ENCODE peak calls at places on chromosomes 6 and 20, in ten cellular contexts. One of them, this sample, is unnamed.

GRCh38 chr6:111605100-111605748 is 454 bp downstream of the TRAF3IP2 start:
- DNase-seq in heart right ventricle: peak; percentile 73
- DNase-seq in cardiac fibroblast: peak; percentile 97
- DNase-seq in transverse colon: peak; percentile 64
- DNase-seq in fibroblast of the aortic adventitia: peak; percentile 98
- DNase-seq in fibroblast of pulmonary artery: peak; percentile 97
- DNase-seq in choroid plexus epithelial cell: peak; percentile 92
- DNase-seq in thoracic aorta: peak; percentile 46
- DNase-seq in psoas muscle: peak; percentile 92
- DNase-seq in left ventricle myocardium inferior: peak; percentile 81
- DNase-seq in this sample: peak; percentile 92

GRCh38 chr20:31602779-31603441 is 2.2 kb upstream of the ID1 start:
- DNase-seq in cardiac fibroblast: peak; percentile 69
- DNase-seq in fibroblast of the aortic adventitia: peak; percentile 40
- DNase-seq in transverse colon: peak; percentile 44
- DNase-seq in choroid plexus epithelial cell: peak; percentile 88
- DNase-seq in heart right ventricle: no peak
- DNase-seq in thoracic aorta: no peak
- DNase-seq in fibroblast of pulmonary artery: peak; percentile 80
- DNase-seq in psoas muscle: no peak
- DNase-seq in left ventricle myocardium inferior: no peak
- DNase-seq in this sample: no peak

GRCh38 chr6:136764522-136764993 is 27.7 kb downstream of the MAP3K5 start:
- DNase-seq in heart right ventricle: no peak
- DNase-seq in left ventricle myocardium inferior: no peak
- DNase-seq in transverse colon: no peak
- DNase-seq in psoas muscle: no peak
- DNase-seq in thoracic aorta: no peak
- DNase-seq in fibroblast of the aortic adventitia: no peak
- DNase-seq in fibroblast of pulmonary artery: no peak
- DNase-seq in choroid plexus epithelial cell: no peak
- DNase-seq in cardiac fibroblast: no peak
- DNase-seq in this sample: no peak

GRCh38 chr6:116329156-116329555 is 41.6 kb upstream of the DSE start:
- DNase-seq in thoracic aorta: no peak
- DNase-seq in left ventricle myocardium inferior: no peak
- DNase-seq in cardiac fibroblast: peak; percentile 41
- DNase-seq in fibroblast of the aortic adventitia: no peak
- DNase-seq in heart right ventricle: no peak
- DNase-seq in transverse colon: no peak
- DNase-seq in choroid plexus epithelial cell: peak; percentile 59
- DNase-seq in psoas muscle: no peak
- DNase-seq in fibroblast of pulmonary artery: no peak
- DNase-seq in this sample: no peak

GRCh38 chr6:165649701-165650137 is 13.3 kb downstream of the PDE10A start:
- DNase-seq in thoracic aorta: no peak
- DNase-seq in choroid plexus epithelial cell: peak; percentile 83
- DNase-seq in fibroblast of the aortic adventitia: peak; percentile 97
- DNase-seq in psoas muscle: no peak
- DNase-seq in left ventricle myocardium inferior: no peak
- DNase-seq in cardiac fibroblast: peak; percentile 95
- DNase-seq in fibroblast of pulmonary artery: peak; percentile 97
- DNase-seq in heart right ventricle: peak; percentile 50
- DNase-seq in transverse colon: no peak
- DNase-seq in this sample: no peak

GRCh38 chr6:153357391-153357790 is 226.3 kb upstream of the RGS17 start:
- DNase-seq in psoas muscle: no peak
- DNase-seq in fibroblast of pulmonary artery: no peak
- DNase-seq in choroid plexus epithelial cell: no peak
- DNase-seq in thoracic aorta: no peak
- DNase-seq in heart right ventricle: no peak
- DNase-seq in fibroblast of the aortic adventitia: no peak
- DNase-seq in left ventricle myocardium inferior: no peak
- DNase-seq in cardiac fibroblast: no peak
- DNase-seq in transverse colon: no peak
- DNase-seq in this sample: no peak

GRCh38 chr6:105014448-105014847 is 57.5 kb downstream of the LIN28B start:
- DNase-seq in transverse colon: no peak
- DNase-seq in heart right ventricle: no peak
- DNase-seq in left ventricle myocardium inferior: no peak
- DNase-seq in cardiac fibroblast: no peak
- DNase-seq in fibroblast of the aortic adventitia: no peak
- DNase-seq in thoracic aorta: no peak
- DNase-seq in psoas muscle: no peak
- DNase-seq in choroid plexus epithelial cell: no peak
- DNase-seq in fibroblast of pulmonary artery: no peak
- DNase-seq in this sample: no peak

GRCh38 chr6:47413752-47414516 is 63.7 kb upstream of the CD2AP start:
- DNase-seq in heart right ventricle: peak; percentile 34
- DNase-seq in transverse colon: no peak
- DNase-seq in fibroblast of the aortic adventitia: peak; percentile 82
- DNase-seq in psoas muscle: no peak
- DNase-seq in cardiac fibroblast: peak; percentile 82
- DNase-seq in left ventricle myocardium inferior: no peak
- DNase-seq in thoracic aorta: no peak
- DNase-seq in fibroblast of pulmonary artery: peak; percentile 83
- DNase-seq in choroid plexus epithelial cell: peak; percentile 87
- DNase-seq in this sample: no peak

GRCh38 chr6:6758915-6759654 is 170.6 kb downstream of the LY86 start:
- DNase-seq in fibroblast of pulmonary artery: peak; percentile 82
- DNase-seq in left ventricle myocardium inferior: no peak
- DNase-seq in transverse colon: peak; percentile 61
- DNase-seq in cardiac fibroblast: peak; percentile 84
- DNase-seq in fibroblast of the aortic adventitia: peak; percentile 64
- DNase-seq in heart right ventricle: peak; percentile 87
- DNase-seq in thoracic aorta: no peak
- DNase-seq in psoas muscle: no peak
- DNase-seq in choroid plexus epithelial cell: peak; percentile 80
- DNase-seq in this sample: peak; percentile 72

GRCh38 chr6:14759976-14760672 is 485.7 kb upstream of the JARID2 start:
- DNase-seq in fibroblast of pulmonary artery: no peak
- DNase-seq in transverse colon: peak; percentile 29
- DNase-seq in heart right ventricle: no peak
- DNase-seq in fibroblast of the aortic adventitia: no peak
- DNase-seq in choroid plexus epithelial cell: no peak
- DNase-seq in psoas muscle: no peak
- DNase-seq in cardiac fibroblast: no peak
- DNase-seq in thoracic aorta: no peak
- DNase-seq in left ventricle myocardium inferior: no peak
- DNase-seq in this sample: no peak

GRCh38 chr6:129050086-129050485 is 167.1 kb downstream of the LAMA2 start:
- DNase-seq in fibroblast of pulmonary artery: no peak
- DNase-seq in heart right ventricle: no peak
- DNase-seq in fibroblast of the aortic adventitia: no peak
- DNase-seq in transverse colon: no peak
- DNase-seq in psoas muscle: no peak
- DNase-seq in choroid plexus epithelial cell: peak; percentile 19
- DNase-seq in cardiac fibroblast: no peak
- DNase-seq in left ventricle myocardium inferior: no peak
- DNase-seq in thoracic aorta: no peak
- DNase-seq in this sample: no peak

GRCh38 chr6:132648356-132648755 is 10.6 kb downstream of the TAAR1 start:
- DNase-seq in thoracic aorta: no peak
- DNase-seq in heart right ventricle: no peak
- DNase-seq in psoas muscle: no peak
- DNase-seq in transverse colon: no peak
- DNase-seq in left ventricle myocardium inferior: no peak
- DNase-seq in choroid plexus epithelial cell: peak; percentile 86
- DNase-seq in fibroblast of the aortic adventitia: peak; percentile 68
- DNase-seq in cardiac fibroblast: peak; percentile 58
- DNase-seq in fibroblast of pulmonary artery: peak; percentile 61
- DNase-seq in this sample: no peak

GRCh38 chr20:46434597-46434996 is 28.2 kb upstream of the ELMO2 start:
- DNase-seq in fibroblast of the aortic adventitia: no peak
- DNase-seq in psoas muscle: no peak
- DNase-seq in thoracic aorta: no peak
- DNase-seq in transverse colon: no peak
- DNase-seq in choroid plexus epithelial cell: no peak
- DNase-seq in left ventricle myocardium inferior: no peak
- DNase-seq in fibroblast of pulmonary artery: no peak
- DNase-seq in heart right ventricle: no peak
- DNase-seq in cardiac fibroblast: no peak
- DNase-seq in this sample: no peak

GRCh38 chr6:72720464-72720863 is 98.6 kb downstream of the KCNQ5 start:
- DNase-seq in fibroblast of the aortic adventitia: peak; percentile 67
- DNase-seq in fibroblast of pulmonary artery: peak; percentile 44
- DNase-seq in choroid plexus epithelial cell: peak; percentile 1
- DNase-seq in thoracic aorta: no peak
- DNase-seq in cardiac fibroblast: peak; percentile 43
- DNase-seq in transverse colon: no peak
- DNase-seq in heart right ventricle: no peak
- DNase-seq in left ventricle myocardium inferior: no peak
- DNase-seq in psoas muscle: no peak
- DNase-seq in this sample: no peak

GRCh38 chr6:149855040-149855654 is 9.0 kb downstream of the LRP11 start:
- DNase-seq in cardiac fibroblast: peak; percentile 73
- DNase-seq in left ventricle myocardium inferior: no peak
- DNase-seq in psoas muscle: no peak
- DNase-seq in transverse colon: no peak
- DNase-seq in heart right ventricle: no peak
- DNase-seq in fibroblast of pulmonary artery: peak; percentile 79
- DNase-seq in fibroblast of the aortic adventitia: peak; percentile 88
- DNase-seq in thoracic aorta: no peak
- DNase-seq in choroid plexus epithelial cell: peak; percentile 94
- DNase-seq in this sample: no peak

GRCh38 chr6:142367061-142367460 is 65.3 kb downstream of the ADGRG6 start:
- DNase-seq in left ventricle myocardium inferior: no peak
- DNase-seq in fibroblast of the aortic adventitia: no peak
- DNase-seq in heart right ventricle: no peak
- DNase-seq in fibroblast of pulmonary artery: no peak
- DNase-seq in psoas muscle: no peak
- DNase-seq in thoracic aorta: no peak
- DNase-seq in cardiac fibroblast: no peak
- DNase-seq in transverse colon: no peak
- DNase-seq in choroid plexus epithelial cell: no peak
- DNase-seq in this sample: no peak

GRCh38 chr20:32823078-32823477 is 3.3 kb downstream of the MAPRE1 start:
- DNase-seq in heart right ventricle: no peak
- DNase-seq in fibroblast of the aortic adventitia: peak; percentile 77
- DNase-seq in thoracic aorta: no peak
- DNase-seq in transverse colon: no peak
- DNase-seq in cardiac fibroblast: peak; percentile 71
- DNase-seq in psoas muscle: no peak
- DNase-seq in fibroblast of pulmonary artery: peak; percentile 78
- DNase-seq in left ventricle myocardium inferior: no peak
- DNase-seq in choroid plexus epithelial cell: peak; percentile 88
- DNase-seq in this sample: no peak
- H3K4me3 ChIP-seq in heart right ventricle: no peak overlapping the region
- H3K4me3 ChIP-seq in fibroblast of the aortic adventitia: no peak overlapping the region
- H3K4me3 ChIP-seq in thoracic aorta: no peak overlapping the region
- H3K4me3 ChIP-seq in transverse colon: no peak overlapping the region
- H3K4me3 ChIP-seq in cardiac fibroblast: no peak overlapping the region
- H3K4me3 ChIP-seq in psoas muscle: no peak overlapping the region
- H3K4me3 ChIP-seq in fibroblast of pulmonary artery: no peak overlapping the region
- H3K4me3 ChIP-seq in left ventricle myocardium inferior: no peak overlapping the region
- H3K4me3 ChIP-seq in choroid plexus epithelial cell: no peak overlapping the region
- H3K4me3 ChIP-seq in this sample: no peak overlapping the region

DNA sequence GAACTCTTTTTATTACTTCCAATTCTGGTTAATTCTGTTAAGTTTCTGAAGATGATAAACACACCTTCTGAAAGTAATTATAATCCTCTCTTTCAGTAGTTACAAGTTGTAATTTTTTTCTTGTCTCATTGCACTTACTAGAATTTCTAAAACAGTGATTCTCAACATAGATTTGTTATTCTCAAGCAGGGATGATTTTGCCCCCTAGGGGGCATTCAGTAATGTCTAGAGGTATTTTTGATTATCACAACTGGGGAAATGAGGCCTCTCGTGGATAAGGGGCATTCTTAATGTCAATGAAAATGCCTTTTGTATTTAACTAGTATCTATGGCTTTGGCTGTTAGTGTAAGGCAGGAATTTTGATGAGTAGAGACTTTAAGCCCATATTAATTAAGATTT is 39.4 kb upstream of the MAFB start:
- DNase-seq in transverse colon: no peak
- DNase-seq in heart right ventricle: no peak
- DNase-seq in psoas muscle: no peak
- DNase-seq in thoracic aorta: no peak
- DNase-seq in fibroblast of the aortic adventitia: no peak
- DNase-seq in choroid plexus epithelial cell: no peak
- DNase-seq in cardiac fibroblast: no peak
- DNase-seq in left ventricle myocardium inferior: no peak
- DNase-seq in fibroblast of pulmonary artery: no peak
- DNase-seq in this sample: no peak
- TF ChIP-seq CTCF in transverse colon: no peak
- TF ChIP-seq CTCF in heart right ventricle: no peak
- TF ChIP-seq CTCF in psoas muscle: no peak
- TF ChIP-seq CTCF in thoracic aorta: no peak
- TF ChIP-seq CTCF in fibroblast of the aortic adventitia: peak; percentile 31
- TF ChIP-seq CTCF in choroid plexus epithelial cell: peak; percentile 29
- TF ChIP-seq CTCF in cardiac fibroblast: no peak
- TF ChIP-seq CTCF in left ventricle myocardium inferior: no peak
- TF ChIP-seq CTCF in fibroblast of pulmonary artery: peak; percentile 28
- TF ChIP-seq CTCF in this sample: no peak

DNA sequence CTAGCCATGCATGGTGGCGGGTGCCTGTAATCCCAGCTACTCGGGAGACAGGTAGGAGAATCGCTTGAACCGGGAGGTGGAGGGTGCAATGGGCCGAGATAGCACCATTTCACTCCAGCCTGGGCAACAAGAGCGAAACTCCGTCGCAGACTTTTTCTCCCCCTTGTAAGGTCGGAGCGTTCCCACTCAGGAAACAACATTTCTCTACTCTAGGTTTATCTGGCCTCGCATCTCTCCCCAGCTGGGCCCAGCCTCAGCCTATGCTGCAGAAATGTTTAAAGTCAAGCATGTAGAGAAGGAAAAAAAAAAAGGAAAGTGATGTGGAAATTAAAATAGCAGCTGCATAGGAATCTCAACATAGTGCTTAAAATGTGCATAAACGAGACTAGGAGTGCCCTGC is 172.3 kb downstream of the TRIM27 start:
- DNase-seq in left ventricle myocardium inferior: no peak
- DNase-seq in transverse colon: no peak
- DNase-seq in heart right ventricle: no peak
- DNase-seq in thoracic aorta: no peak
- DNase-seq in psoas muscle: no peak
- DNase-seq in fibroblast of pulmonary artery: no peak
- DNase-seq in cardiac fibroblast: no peak
- DNase-seq in choroid plexus epithelial cell: no peak
- DNase-seq in fibroblast of the aortic adventitia: no peak
- DNase-seq in this sample: no peak
- H3K4me3 ChIP-seq in left ventricle myocardium inferior: no peak overlapping the region
- H3K4me3 ChIP-seq in transverse colon: no peak overlapping the region
- H3K4me3 ChIP-seq in heart right ventricle: no peak overlapping the region
- H3K4me3 ChIP-seq in thoracic aorta: no peak overlapping the region
- H3K4me3 ChIP-seq in psoas muscle: no peak overlapping the region
- H3K4me3 ChIP-seq in fibroblast of pulmonary artery: no peak overlapping the region
- H3K4me3 ChIP-seq in cardiac fibroblast: no peak overlapping the region
- H3K4me3 ChIP-seq in choroid plexus epithelial cell: no peak overlapping the region
- H3K4me3 ChIP-seq in fibroblast of the aortic adventitia: no peak overlapping the region
- H3K4me3 ChIP-seq in this sample: no peak overlapping the region

DNA sequence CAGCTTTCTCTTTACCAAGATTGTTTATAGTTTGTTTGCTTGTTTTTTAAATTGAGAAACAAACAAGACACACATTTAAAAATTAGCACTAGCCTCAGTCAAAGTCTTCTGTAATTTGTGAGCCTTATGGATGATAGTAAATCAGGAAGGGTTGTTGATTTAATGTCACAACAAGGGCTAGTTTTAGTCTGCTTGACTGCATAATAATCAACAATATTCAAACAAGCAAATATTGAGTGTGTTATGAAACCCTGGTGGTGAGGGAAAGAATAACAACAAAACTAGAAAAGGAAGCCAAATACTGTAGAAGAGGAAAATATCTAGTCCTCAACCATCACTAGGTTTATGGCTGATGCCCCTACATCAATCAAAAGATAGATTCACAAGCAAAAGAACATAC is 228.6 kb downstream of the TBC1D7 start:
- DNase-seq in psoas muscle: no peak
- DNase-seq in cardiac fibroblast: no peak
- DNase-seq in choroid plexus epithelial cell: peak; percentile 2
- DNase-seq in thoracic aorta: no peak
- DNase-seq in fibroblast of the aortic adventitia: no peak
- DNase-seq in heart right ventricle: no peak
- DNase-seq in transverse colon: no peak
- DNase-seq in left ventricle myocardium inferior: no peak
- DNase-seq in fibroblast of pulmonary artery: no peak
- DNase-seq in this sample: no peak
- TF ChIP-seq CTCF in psoas muscle: no peak
- TF ChIP-seq CTCF in cardiac fibroblast: peak; percentile 12
- TF ChIP-seq CTCF in choroid plexus epithelial cell: no peak
- TF ChIP-seq CTCF in thoracic aorta: peak; percentile 13
- TF ChIP-seq CTCF in fibroblast of the aortic adventitia: no peak
- TF ChIP-seq CTCF in heart right ventricle: no peak
- TF ChIP-seq CTCF in transverse colon: no peak
- TF ChIP-seq CTCF in left ventricle myocardium inferior: peak; percentile 19
- TF ChIP-seq CTCF in fibroblast of pulmonary artery: peak; percentile 26
- TF ChIP-seq CTCF in this sample: no peak

This sample was measured in sigmoid colon.